ENCODE peak calls at places on chromosomes 4 and X, in four cellular contexts. B is GM12878, U is HepG2, D is H1. S is an unnamed sample.

GRCh38 chr4:8347660-8348059 is 78.1 kb downstream of the HTRA3 start:
- DNase-seq in B (no peak), U (no peak), D (no peak), S (no peak)

GRCh38 chrX:129769467-129770154 is 10.1 kb upstream of the SASH3 start:
- DNase-seq in B (peak), U (no peak), D (no peak), S (no peak)

GRCh38 chrX:115226929-115227328 is 7.0 kb downstream of the LRCH2 start:
- DNase-seq in B (no peak), U (peak), D (no peak), S (peak)

GRCh38 chr4:119873794-119874325 is 192.8 kb downstream of the MAD2L1 start:
- DNase-seq in B (no peak), U (no peak), D (no peak), S (no peak)

GRCh38 chr4:48796927-48797679 is 17.0 kb upstream of the FRYL start:
- DNase-seq in B (no peak), U (no peak), D (no peak), S (no peak)

GRCh38 chrX:67543818-67544217 is at the start of gene AR:
- DNase-seq in B (no peak), U (no peak), D (peak), S (peak)

GRCh38 chr4:181301735-181302380 is 941.3 kb upstream of the TENM3 start:
- DNase-seq in B (no peak), U (peak), D (no peak), S (no peak)

GRCh38 chrX:56764153-56764974 is 35.3 kb downstream of the NBDY start:
- DNase-seq in B (peak), U (peak), D (no peak), S (peak)

GRCh38 chr4:105147226-105148151 is 813 bp downstream of the TET2 start:
- DNase-seq in B (no peak), U (peak), D (no peak), S (no peak)

GRCh38 chr4:184936071-184936470 is 82.2 kb upstream of the HELT start:
- DNase-seq in B (no peak), U (no peak), D (no peak), S (no peak)

GRCh38 chr4:121454251-121454979 is 73.6 kb upstream of the QRFPR start:
- DNase-seq in B (no peak), U (no peak), D (no peak), S (no peak)

GRCh38 chr4:6619466-6620255 is 20.8 kb upstream of the MRFAP1 start:
- DNase-seq in B (no peak), U (no peak), D (no peak), S (no peak)

GRCh38 chrX:155094468-155095061 is 23.3 kb downstream of the BRCC3 start:
- DNase-seq in B (no peak), U (peak), D (no peak), S (no peak)

GRCh38 chr4:6785572-6785925 is 3.0 kb downstream of the KIAA0232 start:
- DNase-seq in B (no peak), U (no peak), D (no peak), S (no peak)

GRCh38 chrX:45806410-45807121 is 605.9 kb upstream of the DIPK2B start:
- DNase-seq in B (peak), U (no peak), D (no peak), S (no peak)

GRCh38 chr4:186936496-186937375 is 213.1 kb upstream of the FAT1 start:
- DNase-seq in B (no peak), U (peak), D (no peak), S (no peak)

GRCh38 chrX:123570011-123570590 is 162.8 kb downstream of the THOC2 start:
- DNase-seq in B (no peak), U (no peak), D (no peak), S (no peak)

GRCh38 chr4:46844325-46844917 is 64.6 kb downstream of the COX7B2 start:
- DNase-seq in B (peak), U (peak), D (no peak), S (peak)

GRCh38 chr4:52107336-52107735 is 56.2 kb downstream of the SPATA18 start:
- DNase-seq in B (no peak), U (no peak), D (no peak), S (no peak)

GRCh38 chrX:97026406-97026805 is 142.7 kb downstream of the RPA4 start:
- DNase-seq in B (no peak), U (no peak), D (no peak), S (peak)

GRCh38 chr4:21801661-21802355 is 146.8 kb downstream of the KCNIP4 start:
- DNase-seq in B (no peak), U (no peak), D (no peak), S (no peak)

GRCh38 chrX:81259008-81259713 is 57.3 kb downstream of the SH3BGRL start:
- DNase-seq in B (no peak), U (no peak), D (no peak), S (no peak)

GRCh38 chr4:15451866-15452765 is 17.6 kb upstream of the CC2D2A start:
- DNase-seq in B (no peak), U (no peak), D (no peak), S (no peak)

GRCh38 chr4:72473434-72473900 is 95.6 kb downstream of the ADAMTS3 start:
- DNase-seq in B (no peak), U (no peak), D (no peak), S (no peak)

GRCh38 chr4:99723555-99724450 is 66.2 kb upstream of the C4orf54 start:
- DNase-seq in B (no peak), U (peak), D (no peak), S (no peak)

GRCh38 chr4:99790796-99791617 is 25.6 kb upstream of the DAPP1 start:
- DNase-seq in B (no peak), U (no peak), D (no peak), S (no peak)

GRCh38 chr4:90515191-90515590 is 388.0 kb downstream of the CCSER1 start:
- DNase-seq in B (no peak), U (no peak), D (no peak), S (no peak)

GRCh38 chrX:135632353-135632752 is 81.1 kb upstream of the CT45A1 start:
- DNase-seq in B (peak), U (no peak), D (no peak), S (no peak)

GRCh38 chr4:5055411-5055810 is 4.1 kb downstream of the STK32B start:
- DNase-seq in B (no peak), U (no peak), D (no peak), S (no peak)

DNA sequence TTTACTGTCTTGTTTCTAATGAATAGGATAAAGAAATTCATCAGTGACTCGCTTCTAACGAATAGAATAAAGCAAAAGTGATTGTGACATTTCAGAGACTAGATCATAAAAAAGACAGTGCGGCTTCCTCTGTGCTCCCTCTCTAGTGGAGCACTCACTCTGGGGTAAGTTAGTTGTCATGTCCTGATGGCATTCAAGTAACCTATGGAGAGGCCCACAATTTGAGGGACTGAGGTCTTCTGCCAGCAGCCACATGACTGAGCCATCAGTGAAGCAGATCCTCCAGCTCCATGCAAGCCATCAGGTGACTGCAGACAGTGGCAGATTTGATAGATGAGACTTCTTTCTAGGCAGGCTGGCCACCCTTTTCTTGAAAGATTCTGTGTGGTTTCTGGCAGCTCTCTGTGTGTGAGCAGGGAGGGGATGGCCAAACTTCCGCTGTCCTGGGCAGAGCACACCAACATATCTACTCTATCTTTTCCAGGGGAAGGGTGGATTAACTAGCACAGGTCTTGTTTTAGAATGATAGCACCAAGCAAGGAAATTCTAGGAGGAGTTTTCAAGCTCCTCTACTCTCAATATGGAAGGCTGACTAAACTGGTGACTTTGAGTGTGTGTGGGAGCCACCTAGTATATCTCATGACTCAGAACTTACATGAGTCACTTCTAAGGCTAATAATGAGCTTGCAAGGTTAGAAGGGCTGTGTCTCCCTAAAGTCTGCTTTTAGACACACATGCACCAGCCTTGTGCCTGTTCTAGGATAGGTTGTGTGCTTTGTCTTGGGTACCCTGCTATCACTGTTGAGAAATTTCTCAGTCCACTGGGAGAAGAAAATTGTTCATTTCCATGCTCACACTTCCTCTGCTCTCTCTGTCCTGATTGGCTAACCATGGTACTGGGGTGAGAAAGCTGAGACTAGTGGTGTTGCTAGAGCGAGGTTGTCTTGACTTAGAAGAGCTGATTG is 72.7 kb downstream of the YIPF6 start:
- DNase-seq in B (peak), U (no peak), D (no peak), S (no peak)
- TF ChIP-seq SUZ12 in B (no peak), U (no peak), D (no peak), S (no peak)

GRCh38 chr4:176186721-176187395 is 8.5 kb downstream of the SPATA4 start:
- DNase-seq in B (no peak), U (no peak), D (no peak), S (no peak)
- H3K4me3 ChIP-seq in B (no peak), U (no peak), D (no peak), S (no peak)

GRCh38 chr4:3775576-3775975 is 9.4 kb downstream of the ADRA2C start:
- DNase-seq in B (no peak), U (no peak), D (no peak), S (no peak)

GRCh38 chr4:3775011-3775410 is 8.8 kb downstream of the ADRA2C start:
- DNase-seq in B (no peak), U (no peak), D (no peak), S (no peak)

GRCh38 chr4:3777033-3777390 is 10.8 kb downstream of the ADRA2C start:
- DNase-seq in B (no peak), U (no peak), D (no peak), S (no peak)

GRCh38 chr4:3777669-3778068 is 11.5 kb downstream of the ADRA2C start:
- DNase-seq in B (no peak), U (no peak), D (no peak), S (no peak)

GRCh38 chr4:3776166-3777032 is 10.2 kb downstream of the ADRA2C start:
- DNase-seq in B (no peak), U (no peak), D (no peak), S (no peak)
- TF ChIP-seq ZNF274 in B (no peak), U (no peak), D (no peak), S (no peak)

DNA sequence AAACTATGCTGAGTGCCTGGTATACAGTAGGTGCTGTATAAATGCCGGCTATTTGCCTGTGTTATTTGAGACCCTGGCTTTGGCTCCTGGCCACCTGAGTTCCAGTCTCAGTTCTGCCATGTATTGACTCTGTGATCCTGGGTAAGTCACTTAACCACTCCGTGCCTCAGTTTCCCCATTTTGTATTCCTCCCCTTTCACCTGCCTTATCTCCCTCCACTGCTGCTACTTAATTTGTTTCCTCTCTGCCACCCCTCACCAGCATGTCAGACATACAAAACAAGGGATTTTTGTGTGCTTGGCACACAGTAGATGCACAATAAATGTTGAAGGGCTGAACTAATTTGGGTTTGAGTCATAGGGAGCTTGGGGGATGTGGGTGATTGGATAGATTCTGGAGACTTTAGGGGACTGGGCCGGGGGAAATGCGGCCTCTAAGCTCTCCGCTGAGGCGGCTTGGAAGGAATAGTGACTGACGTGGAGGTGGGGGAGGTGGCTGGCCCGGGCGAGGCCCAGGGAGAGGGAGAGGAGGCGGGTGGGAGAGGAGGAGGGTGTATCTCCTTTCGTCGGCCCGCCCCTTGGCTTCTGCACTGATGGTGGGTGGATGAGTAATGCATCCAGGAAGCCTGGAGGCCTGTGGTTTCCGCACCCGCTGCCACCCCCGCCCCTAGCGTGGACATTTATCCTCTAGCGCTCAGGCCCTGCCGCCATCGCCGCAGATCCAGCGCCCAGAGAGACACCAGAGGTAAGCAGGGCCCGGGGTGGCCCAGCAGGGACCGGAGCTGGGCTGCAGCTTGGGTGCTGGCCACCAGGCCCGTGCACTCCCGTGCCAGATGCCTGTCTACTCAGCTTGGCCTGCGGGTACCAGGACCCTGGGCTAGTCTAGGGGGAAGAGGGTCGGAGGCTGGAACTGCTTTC is at the start of gene TIMP1:
- DNase-seq in B (peak), U (peak), D (no peak), S (peak)
- TF ChIP-seq SUZ12 in B (no peak), U (no peak), D (no peak), S (no peak)

GRCh38 chr4:92406488-92406887 is 102.7 kb downstream of the GRID2 start:
- DNase-seq in B (no peak), U (no peak), D (no peak), S (no peak)
- H3K4me3 ChIP-seq in B (no peak), U (no peak), D (no peak), S (no peak)

DNA sequence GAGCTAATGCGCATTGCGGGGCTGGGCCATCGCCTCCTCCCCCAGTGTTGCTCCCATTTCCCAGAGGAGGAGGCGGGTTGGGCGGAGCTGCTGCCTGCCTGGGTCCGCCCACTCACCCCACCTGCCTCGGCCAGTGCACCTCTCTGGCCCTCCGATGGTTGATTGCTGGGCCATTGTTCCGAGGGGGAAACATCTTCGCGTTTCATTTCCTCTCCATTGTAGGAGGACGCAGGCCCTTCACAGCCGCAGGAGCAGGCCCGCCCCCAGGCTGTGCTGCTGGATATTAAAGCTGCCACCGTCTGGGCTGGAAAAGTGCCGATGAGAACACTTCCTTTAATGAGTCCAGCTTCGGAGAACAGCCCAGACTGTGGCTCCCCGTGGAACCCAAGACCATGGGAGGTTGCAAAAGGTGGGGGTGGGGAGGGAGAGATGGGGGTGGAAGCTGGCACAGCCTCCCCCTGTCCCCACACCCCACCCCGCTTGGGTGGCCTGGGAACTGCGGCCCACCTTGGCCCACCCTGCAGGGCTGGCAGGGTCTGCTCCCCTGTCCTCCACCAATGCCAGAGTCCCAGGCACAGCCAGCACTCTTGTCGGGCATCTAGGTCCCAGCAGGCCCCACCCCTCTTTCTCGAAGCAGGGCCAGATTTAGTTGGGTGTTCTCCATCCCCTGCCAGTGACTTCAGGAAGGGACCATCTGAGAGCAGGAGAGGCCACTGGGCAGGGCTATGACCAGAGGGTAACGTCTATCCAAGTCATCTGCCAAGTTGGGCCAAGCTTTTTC is 96.6 kb downstream of the ADRA2C start:
- DNase-seq in B (no peak), U (no peak), D (peak), S (peak)
- TF ChIP-seq ZNF274 in B (no peak), U (no peak), D (no peak), S (no peak)

GRCh38 chrX:1262369-1262768 is 6.2 kb upstream of the CSF2RA start:
- DNase-seq in B (no peak), U (no peak), D (no peak), S (peak)
- TF ChIP-seq SUZ12 in B (no peak), U (no peak), D (no peak), S (no peak)

DNA sequence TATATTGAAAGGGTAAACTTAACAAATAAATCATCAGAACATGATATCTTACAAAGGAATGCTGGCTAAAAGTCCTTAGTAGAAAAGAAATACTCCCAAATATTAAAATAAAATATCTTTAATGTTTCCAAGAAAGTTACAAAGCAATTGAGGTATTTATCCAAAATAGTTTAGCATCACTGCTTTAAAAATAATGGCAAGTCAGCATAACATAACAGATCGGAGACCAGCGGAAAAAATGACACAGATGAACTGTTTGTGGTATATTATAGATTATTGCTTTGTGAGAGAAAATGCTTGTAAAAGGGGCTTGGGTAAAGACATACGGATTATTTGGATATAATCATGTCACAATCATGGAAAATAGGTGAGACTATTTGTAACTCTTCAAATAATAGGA is 168.5 kb upstream of the TEX13C start:
- DNase-seq in B (no peak), U (no peak), D (no peak), S (no peak)
- H3K4me3 ChIP-seq in B (no peak), U (no peak), D (no peak), S (no peak)

GRCh38 chr4:77142642-77143020 is 14.4 kb upstream of the CCNG2 start:
- DNase-seq in B (no peak), U (no peak), D (no peak), S (no peak)
- TF ChIP-seq ZNF274 in B (no peak), U (no peak), D (no peak), S (no peak)